ENCODE peak calls at places on chromosomes 4 and X, in five cellular contexts. One of them, this sample, is unnamed.

GRCh38 chrX:112424166-112424565 is 255.6 kb downstream of the LHFPL1 start:
- DNase-seq in nephron progenitor cell: no peak
- DNase-seq in activated B cell treated with CpG ODN at 0.5 μM for 24 hours: no peak
- DNase-seq in neural crest cell: no peak
- DNase-seq in bronchial epithelial cell: no peak
- DNase-seq in this sample: no peak

GRCh38 chrX:4850312-4850711 is 1136.9 kb upstream of the PRKX start:
- DNase-seq in nephron progenitor cell: no peak
- DNase-seq in activated B cell treated with CpG ODN at 0.5 μM for 24 hours: no peak
- DNase-seq in neural crest cell: no peak
- DNase-seq in bronchial epithelial cell: no peak
- DNase-seq in this sample: no peak

GRCh38 chr4:160351018-160351417 is 1248.1 kb downstream of the RAPGEF2 start:
- DNase-seq in nephron progenitor cell: no peak
- DNase-seq in activated B cell treated with CpG ODN at 0.5 μM for 24 hours: no peak
- DNase-seq in neural crest cell: no peak
- DNase-seq in bronchial epithelial cell: no peak
- DNase-seq in this sample: no peak

GRCh38 chr4:2927696-2928075 is 35.5 kb downstream of the NOP14 start:
- DNase-seq in nephron progenitor cell: no peak
- DNase-seq in activated B cell treated with CpG ODN at 0.5 μM for 24 hours: no peak
- DNase-seq in neural crest cell: no peak
- DNase-seq in bronchial epithelial cell: no peak
- DNase-seq in this sample: no peak

GRCh38 chrX:122890729-122891128 is 293.3 kb upstream of the GRIA3 start:
- DNase-seq in nephron progenitor cell: no peak
- DNase-seq in activated B cell treated with CpG ODN at 0.5 μM for 24 hours: no peak
- DNase-seq in neural crest cell: no peak
- DNase-seq in bronchial epithelial cell: no peak
- DNase-seq in this sample: no peak

GRCh38 chr4:161252520-161253141 is 911.2 kb downstream of the FSTL5 start:
- DNase-seq in nephron progenitor cell: no peak
- DNase-seq in activated B cell treated with CpG ODN at 0.5 μM for 24 hours: no peak
- DNase-seq in neural crest cell: no peak
- DNase-seq in bronchial epithelial cell: peak
- DNase-seq in this sample: peak

GRCh38 chr4:7960790-7961655 is 21.4 kb upstream of the AFAP1 start:
- DNase-seq in nephron progenitor cell: no peak
- DNase-seq in activated B cell treated with CpG ODN at 0.5 μM for 24 hours: no peak
- DNase-seq in neural crest cell: no peak
- DNase-seq in bronchial epithelial cell: peak
- DNase-seq in this sample: peak

GRCh38 chr4:6555519-6555918 is 19.5 kb upstream of the MAN2B2 start:
- DNase-seq in nephron progenitor cell: no peak
- DNase-seq in activated B cell treated with CpG ODN at 0.5 μM for 24 hours: no peak
- DNase-seq in neural crest cell: no peak
- DNase-seq in bronchial epithelial cell: no peak
- DNase-seq in this sample: no peak

GRCh38 chr4:37561803-37562207 is 124.4 kb downstream of the RELL1 start:
- DNase-seq in nephron progenitor cell: no peak
- DNase-seq in activated B cell treated with CpG ODN at 0.5 μM for 24 hours: no peak
- DNase-seq in neural crest cell: no peak
- DNase-seq in bronchial epithelial cell: peak
- DNase-seq in this sample: no peak

GRCh38 chr4:82217986-82218715 is 155.6 kb downstream of the HNRNPD start:
- DNase-seq in nephron progenitor cell: no peak
- DNase-seq in activated B cell treated with CpG ODN at 0.5 μM for 24 hours: no peak
- DNase-seq in neural crest cell: no peak
- DNase-seq in bronchial epithelial cell: peak
- DNase-seq in this sample: peak

GRCh38 chrX:97616883-97617510 is 733.3 kb downstream of the RPA4 start:
- DNase-seq in nephron progenitor cell: no peak
- DNase-seq in activated B cell treated with CpG ODN at 0.5 μM for 24 hours: no peak
- DNase-seq in neural crest cell: no peak
- DNase-seq in bronchial epithelial cell: peak
- DNase-seq in this sample: peak

GRCh38 chr4:76341063-76341462 is 34.5 kb downstream of the STBD1 start:
- DNase-seq in nephron progenitor cell: no peak
- DNase-seq in activated B cell treated with CpG ODN at 0.5 μM for 24 hours: no peak
- DNase-seq in neural crest cell: no peak
- DNase-seq in bronchial epithelial cell: peak
- DNase-seq in this sample: no peak

GRCh38 chr4:150126880-150127236 is 48.6 kb downstream of the DCLK2 start:
- DNase-seq in nephron progenitor cell: no peak
- DNase-seq in activated B cell treated with CpG ODN at 0.5 μM for 24 hours: no peak
- DNase-seq in neural crest cell: no peak
- DNase-seq in bronchial epithelial cell: peak
- DNase-seq in this sample: no peak

GRCh38 chr4:40053161-40053560 is 3.5 kb upstream of the N4BP2 start:
- DNase-seq in nephron progenitor cell: no peak
- DNase-seq in activated B cell treated with CpG ODN at 0.5 μM for 24 hours: no peak
- DNase-seq in neural crest cell: no peak
- DNase-seq in bronchial epithelial cell: no peak
- DNase-seq in this sample: no peak

DNA sequence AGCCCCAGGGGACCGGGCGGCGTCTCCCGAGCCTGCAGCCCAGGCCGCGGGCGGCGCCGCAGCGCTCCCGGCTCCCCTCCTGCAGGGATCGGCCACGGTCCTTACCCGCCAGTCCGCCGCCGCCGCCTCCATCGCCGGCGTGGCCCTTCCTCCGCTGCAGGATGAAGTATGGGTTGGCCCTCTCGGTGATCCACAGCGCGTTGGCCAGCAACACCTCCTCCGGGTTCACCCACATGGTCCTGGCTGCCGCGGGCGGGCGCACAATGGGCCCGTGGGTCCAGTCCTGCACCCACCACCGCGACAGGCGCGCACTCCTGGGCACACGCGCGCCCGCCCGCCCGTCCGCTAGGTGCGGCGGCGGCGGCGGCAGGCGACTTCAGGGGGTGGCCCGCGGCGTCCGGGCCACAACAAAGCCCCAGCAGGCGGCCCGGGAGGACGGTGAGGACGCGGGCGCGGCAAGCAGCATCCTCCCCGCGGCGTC is 334 bp downstream of the TBC1D9 start:
- DNase-seq in nephron progenitor cell: peak
- DNase-seq in activated B cell treated with CpG ODN at 0.5 μM for 24 hours: peak
- DNase-seq in neural crest cell: peak
- DNase-seq in bronchial epithelial cell: no peak
- DNase-seq in this sample: peak
- TF ChIP-seq CTCF in nephron progenitor cell: no peak
- TF ChIP-seq CTCF in activated B cell treated with CpG ODN at 0.5 μM for 24 hours: no peak
- TF ChIP-seq CTCF in neural crest cell: peak
- TF ChIP-seq CTCF in bronchial epithelial cell: no peak
- TF ChIP-seq CTCF in this sample: no peak

GRCh38 chr4:91502365-91502764 is 801.4 kb upstream of the GRID2 start:
- DNase-seq in nephron progenitor cell: no peak
- DNase-seq in activated B cell treated with CpG ODN at 0.5 μM for 24 hours: no peak
- DNase-seq in neural crest cell: no peak
- DNase-seq in bronchial epithelial cell: peak
- DNase-seq in this sample: no peak
- TF ChIP-seq CTCF in nephron progenitor cell: peak
- TF ChIP-seq CTCF in activated B cell treated with CpG ODN at 0.5 μM for 24 hours: no peak
- TF ChIP-seq CTCF in neural crest cell: peak
- TF ChIP-seq CTCF in bronchial epithelial cell: peak
- TF ChIP-seq CTCF in this sample: no peak

DNA sequence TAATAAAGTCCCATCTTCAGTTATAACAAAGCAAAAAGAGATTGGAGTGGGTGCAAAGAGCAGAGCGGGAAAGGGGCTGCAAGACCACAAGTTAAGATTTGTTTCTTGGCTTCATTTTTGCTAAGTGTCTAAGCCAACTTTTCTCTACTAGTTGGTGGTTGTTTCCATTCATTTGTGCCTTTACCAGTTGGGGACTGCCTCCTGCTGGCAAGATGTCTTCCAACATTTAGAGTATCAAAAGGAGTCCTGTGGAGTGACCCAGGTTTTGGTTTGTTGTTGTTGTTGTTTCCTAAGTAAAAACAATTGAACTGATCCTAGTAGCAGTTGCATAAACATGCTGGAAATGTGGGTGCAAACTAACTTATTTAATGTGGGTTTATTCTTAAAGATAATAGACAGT is 121.1 kb downstream of the SPATA18 start:
- DNase-seq in nephron progenitor cell: no peak
- DNase-seq in activated B cell treated with CpG ODN at 0.5 μM for 24 hours: no peak
- DNase-seq in neural crest cell: no peak
- DNase-seq in bronchial epithelial cell: peak
- DNase-seq in this sample: peak
- TF ChIP-seq CTCF in nephron progenitor cell: no peak
- TF ChIP-seq CTCF in activated B cell treated with CpG ODN at 0.5 μM for 24 hours: no peak
- TF ChIP-seq CTCF in neural crest cell: no peak
- TF ChIP-seq CTCF in bronchial epithelial cell: peak
- TF ChIP-seq CTCF in this sample: no peak

GRCh38 chr4:105822061-105822460 is 73.2 kb upstream of the NPNT start:
- DNase-seq in nephron progenitor cell: no peak
- DNase-seq in activated B cell treated with CpG ODN at 0.5 μM for 24 hours: no peak
- DNase-seq in neural crest cell: no peak
- DNase-seq in bronchial epithelial cell: peak
- DNase-seq in this sample: no peak
- TF ChIP-seq CTCF in nephron progenitor cell: no peak
- TF ChIP-seq CTCF in activated B cell treated with CpG ODN at 0.5 μM for 24 hours: no peak
- TF ChIP-seq CTCF in neural crest cell: no peak
- TF ChIP-seq CTCF in bronchial epithelial cell: no peak
- TF ChIP-seq CTCF in this sample: no peak

GRCh38 chr4:147110968-147111367 is 165.3 kb upstream of the TTC29 start:
- DNase-seq in nephron progenitor cell: no peak
- DNase-seq in activated B cell treated with CpG ODN at 0.5 μM for 24 hours: no peak
- DNase-seq in neural crest cell: no peak
- DNase-seq in bronchial epithelial cell: peak
- DNase-seq in this sample: no peak

GRCh38 chr4:147104768-147105167 is 159.1 kb upstream of the TTC29 start:
- DNase-seq in nephron progenitor cell: no peak
- DNase-seq in activated B cell treated with CpG ODN at 0.5 μM for 24 hours: no peak
- DNase-seq in neural crest cell: no peak
- DNase-seq in bronchial epithelial cell: no peak
- DNase-seq in this sample: no peak

GRCh38 chr4:147108409-147108808 is 162.7 kb upstream of the TTC29 start:
- DNase-seq in nephron progenitor cell: no peak
- DNase-seq in activated B cell treated with CpG ODN at 0.5 μM for 24 hours: no peak
- DNase-seq in neural crest cell: no peak
- DNase-seq in bronchial epithelial cell: no peak
- DNase-seq in this sample: no peak

GRCh38 chr4:147110473-147110872 is 164.8 kb upstream of the TTC29 start:
- DNase-seq in nephron progenitor cell: no peak
- DNase-seq in activated B cell treated with CpG ODN at 0.5 μM for 24 hours: no peak
- DNase-seq in neural crest cell: no peak
- DNase-seq in bronchial epithelial cell: no peak
- DNase-seq in this sample: no peak

GRCh38 chr4:147109800-147110199 is 164.1 kb upstream of the TTC29 start:
- DNase-seq in nephron progenitor cell: no peak
- DNase-seq in activated B cell treated with CpG ODN at 0.5 μM for 24 hours: no peak
- DNase-seq in neural crest cell: no peak
- DNase-seq in bronchial epithelial cell: no peak
- DNase-seq in this sample: no peak
- TF ChIP-seq CTCF in nephron progenitor cell: no peak
- TF ChIP-seq CTCF in activated B cell treated with CpG ODN at 0.5 μM for 24 hours: no peak
- TF ChIP-seq CTCF in neural crest cell: no peak
- TF ChIP-seq CTCF in bronchial epithelial cell: no peak
- TF ChIP-seq CTCF in this sample: no peak